ENCODE peak calls at places on chromosome 1, in nine cellular contexts. One of them, this sample, is unnamed.

GRCh38 chr1:15186846-15187151 is 33.3 kb downstream of the TMEM51 start:
- DNase-seq in activated CD8-positive, alpha-beta memory T cell treated with anti-CD3 and anti-CD28 coated beads for 4 hours: no peak
- DNase-seq in HEK293T: no peak
- DNase-seq in activated CD4-positive, alpha-beta T cell treated with anti-CD3 and anti-CD28 coated beads for 36 hours: no peak
- DNase-seq in amygdala: no peak
- DNase-seq in activated T-helper 1 cell treated with anti-CD3 and anti-CD28 coated beads, Interleukin-12 subunit alpha, Interleukin-12 subunit beta, Interleukin-2, Interleukin-4 antibody, amounts not matched to agents 30 ng/mL and 10 ng/mL and 1 ng/mL, durations not matched to agents 14 hours and 24 hours and 36 hours: no peak
- DNase-seq in psoas muscle: no peak
- DNase-seq in AG20443: no peak
- DNase-seq in NCI-H2081: no peak
- DNase-seq in this sample: no peak

GRCh38 chr1:11384170-11384554 is 94.8 kb upstream of the DISP3 start:
- DNase-seq in activated CD8-positive, alpha-beta memory T cell treated with anti-CD3 and anti-CD28 coated beads for 4 hours: no peak
- DNase-seq in HEK293T: no peak
- DNase-seq in activated CD4-positive, alpha-beta T cell treated with anti-CD3 and anti-CD28 coated beads for 36 hours: peak
- DNase-seq in amygdala: no peak
- DNase-seq in activated T-helper 1 cell treated with anti-CD3 and anti-CD28 coated beads, Interleukin-12 subunit alpha, Interleukin-12 subunit beta, Interleukin-2, Interleukin-4 antibody, amounts not matched to agents 30 ng/mL and 10 ng/mL and 1 ng/mL, durations not matched to agents 14 hours and 24 hours and 36 hours: no peak
- DNase-seq in psoas muscle: no peak
- DNase-seq in AG20443: no peak
- DNase-seq in NCI-H2081: no peak
- DNase-seq in this sample: no peak

GRCh38 chr1:8419172-8419571 is 101.3 kb downstream of the SLC45A1 start:
- DNase-seq in activated CD8-positive, alpha-beta memory T cell treated with anti-CD3 and anti-CD28 coated beads for 4 hours: no peak
- DNase-seq in HEK293T: no peak
- DNase-seq in activated CD4-positive, alpha-beta T cell treated with anti-CD3 and anti-CD28 coated beads for 36 hours: no peak
- DNase-seq in amygdala: no peak
- DNase-seq in activated T-helper 1 cell treated with anti-CD3 and anti-CD28 coated beads, Interleukin-12 subunit alpha, Interleukin-12 subunit beta, Interleukin-2, Interleukin-4 antibody, amounts not matched to agents 30 ng/mL and 10 ng/mL and 1 ng/mL, durations not matched to agents 14 hours and 24 hours and 36 hours: no peak
- DNase-seq in psoas muscle: no peak
- DNase-seq in AG20443: peak
- DNase-seq in NCI-H2081: no peak
- DNase-seq in this sample: no peak

GRCh38 chr1:110872745-110873435 is at the start of gene CD53:
- DNase-seq in activated CD8-positive, alpha-beta memory T cell treated with anti-CD3 and anti-CD28 coated beads for 4 hours: no peak
- DNase-seq in HEK293T: no peak
- DNase-seq in activated CD4-positive, alpha-beta T cell treated with anti-CD3 and anti-CD28 coated beads for 36 hours: peak
- DNase-seq in amygdala: no peak
- DNase-seq in activated T-helper 1 cell treated with anti-CD3 and anti-CD28 coated beads, Interleukin-12 subunit alpha, Interleukin-12 subunit beta, Interleukin-2, Interleukin-4 antibody, amounts not matched to agents 30 ng/mL and 10 ng/mL and 1 ng/mL, durations not matched to agents 14 hours and 24 hours and 36 hours: peak
- DNase-seq in psoas muscle: no peak
- DNase-seq in AG20443: no peak
- DNase-seq in NCI-H2081: no peak
- DNase-seq in this sample: no peak

GRCh38 chr1:235343726-235344125 is 15.4 kb downstream of the GGPS1 start:
- DNase-seq in activated CD8-positive, alpha-beta memory T cell treated with anti-CD3 and anti-CD28 coated beads for 4 hours: no peak
- DNase-seq in HEK293T: no peak
- DNase-seq in activated CD4-positive, alpha-beta T cell treated with anti-CD3 and anti-CD28 coated beads for 36 hours: no peak
- DNase-seq in amygdala: no peak
- DNase-seq in activated T-helper 1 cell treated with anti-CD3 and anti-CD28 coated beads, Interleukin-12 subunit alpha, Interleukin-12 subunit beta, Interleukin-2, Interleukin-4 antibody, amounts not matched to agents 30 ng/mL and 10 ng/mL and 1 ng/mL, durations not matched to agents 14 hours and 24 hours and 36 hours: no peak
- DNase-seq in psoas muscle: no peak
- DNase-seq in AG20443: no peak
- DNase-seq in NCI-H2081: no peak
- DNase-seq in this sample: no peak

GRCh38 chr1:152873495-152873894 is 4.6 kb upstream of the SMCP start:
- DNase-seq in activated CD8-positive, alpha-beta memory T cell treated with anti-CD3 and anti-CD28 coated beads for 4 hours: no peak
- DNase-seq in HEK293T: no peak
- DNase-seq in activated CD4-positive, alpha-beta T cell treated with anti-CD3 and anti-CD28 coated beads for 36 hours: no peak
- DNase-seq in amygdala: no peak
- DNase-seq in activated T-helper 1 cell treated with anti-CD3 and anti-CD28 coated beads, Interleukin-12 subunit alpha, Interleukin-12 subunit beta, Interleukin-2, Interleukin-4 antibody, amounts not matched to agents 30 ng/mL and 10 ng/mL and 1 ng/mL, durations not matched to agents 14 hours and 24 hours and 36 hours: no peak
- DNase-seq in psoas muscle: no peak
- DNase-seq in AG20443: no peak
- DNase-seq in NCI-H2081: no peak
- DNase-seq in this sample: no peak

GRCh38 chr1:41860771-41861170 is 58.0 kb downstream of the HIVEP3 start:
- DNase-seq in activated CD8-positive, alpha-beta memory T cell treated with anti-CD3 and anti-CD28 coated beads for 4 hours: no peak
- DNase-seq in HEK293T: no peak
- DNase-seq in activated CD4-positive, alpha-beta T cell treated with anti-CD3 and anti-CD28 coated beads for 36 hours: no peak
- DNase-seq in amygdala: no peak
- DNase-seq in activated T-helper 1 cell treated with anti-CD3 and anti-CD28 coated beads, Interleukin-12 subunit alpha, Interleukin-12 subunit beta, Interleukin-2, Interleukin-4 antibody, amounts not matched to agents 30 ng/mL and 10 ng/mL and 1 ng/mL, durations not matched to agents 14 hours and 24 hours and 36 hours: no peak
- DNase-seq in psoas muscle: no peak
- DNase-seq in AG20443: no peak
- DNase-seq in NCI-H2081: no peak
- DNase-seq in this sample: no peak

GRCh38 chr1:236204656-236205055 is 62.3 kb downstream of the GPR137B start:
- DNase-seq in activated CD8-positive, alpha-beta memory T cell treated with anti-CD3 and anti-CD28 coated beads for 4 hours: no peak
- DNase-seq in HEK293T: no peak
- DNase-seq in activated CD4-positive, alpha-beta T cell treated with anti-CD3 and anti-CD28 coated beads for 36 hours: no peak
- DNase-seq in amygdala: no peak
- DNase-seq in activated T-helper 1 cell treated with anti-CD3 and anti-CD28 coated beads, Interleukin-12 subunit alpha, Interleukin-12 subunit beta, Interleukin-2, Interleukin-4 antibody, amounts not matched to agents 30 ng/mL and 10 ng/mL and 1 ng/mL, durations not matched to agents 14 hours and 24 hours and 36 hours: no peak
- DNase-seq in psoas muscle: no peak
- DNase-seq in AG20443: no peak
- DNase-seq in NCI-H2081: no peak
- DNase-seq in this sample: no peak

GRCh38 chr1:40039757-40040510 is 595 bp upstream of the CAP1 start:
- DNase-seq in activated CD8-positive, alpha-beta memory T cell treated with anti-CD3 and anti-CD28 coated beads for 4 hours: peak
- DNase-seq in HEK293T: peak
- DNase-seq in activated CD4-positive, alpha-beta T cell treated with anti-CD3 and anti-CD28 coated beads for 36 hours: peak
- DNase-seq in amygdala: no peak
- DNase-seq in activated T-helper 1 cell treated with anti-CD3 and anti-CD28 coated beads, Interleukin-12 subunit alpha, Interleukin-12 subunit beta, Interleukin-2, Interleukin-4 antibody, amounts not matched to agents 30 ng/mL and 10 ng/mL and 1 ng/mL, durations not matched to agents 14 hours and 24 hours and 36 hours: peak
- DNase-seq in psoas muscle: peak
- DNase-seq in AG20443: peak
- DNase-seq in NCI-H2081: peak
- DNase-seq in this sample: peak